ENCODE peak calls at places on chromosomes 16 and 17, in nine cellular contexts. One of them, this sample, is unnamed.

GRCh38 chr16:31382485-31383161 is 10.5 kb upstream of the ITGAD start:
- DNase-seq in bronchial epithelial cell: peak; percentile 12
- DNase-seq in A549: peak; percentile 76
- DNase-seq in transverse colon: peak; percentile 68
- DNase-seq in AG10803: peak; percentile 49
- DNase-seq in stomach: peak; percentile 67
- DNase-seq in cardiac fibroblast: peak; percentile 55
- DNase-seq in IMR-90: peak; percentile 40
- DNase-seq in fibroblast of the aortic adventitia: peak; percentile 42
- DNase-seq in this sample: peak; percentile 68

GRCh38 chr17:16989230-16989952 is 17.5 kb upstream of the TNFRSF13B start:
- DNase-seq in fibroblast of the aortic adventitia: no peak
- DNase-seq in A549: no peak
- DNase-seq in IMR-90: no peak
- DNase-seq in transverse colon: peak; percentile 73
- DNase-seq in AG10803: no peak
- DNase-seq in bronchial epithelial cell: no peak
- DNase-seq in cardiac fibroblast: no peak
- DNase-seq in stomach: no peak
- DNase-seq in this sample: no peak

GRCh38 chr17:49013311-49014205 is 16.4 kb downstream of the IGF2BP1 start:
- DNase-seq in transverse colon: no peak
- DNase-seq in stomach: no peak
- DNase-seq in A549: no peak
- DNase-seq in fibroblast of the aortic adventitia: no peak
- DNase-seq in cardiac fibroblast: no peak
- DNase-seq in bronchial epithelial cell: no peak
- DNase-seq in IMR-90: no peak
- DNase-seq in AG10803: peak; percentile 34
- DNase-seq in this sample: no peak

GRCh38 chr17:65177901-65178300 is 40.7 kb downstream of the RGS9 start:
- DNase-seq in fibroblast of the aortic adventitia: peak; percentile 66
- DNase-seq in bronchial epithelial cell: peak; percentile 49
- DNase-seq in IMR-90: peak; percentile 83
- DNase-seq in stomach: no peak
- DNase-seq in transverse colon: no peak
- DNase-seq in A549: no peak
- DNase-seq in cardiac fibroblast: peak; percentile 78
- DNase-seq in AG10803: peak; percentile 64
- DNase-seq in this sample: peak; percentile 38

GRCh38 chr16:16096161-16096857 is 127.0 kb downstream of the ABCC6 start:
- DNase-seq in transverse colon: peak; percentile 39
- DNase-seq in IMR-90: peak; percentile 82
- DNase-seq in stomach: no peak
- DNase-seq in AG10803: peak; percentile 75
- DNase-seq in A549: peak; percentile 40
- DNase-seq in fibroblast of the aortic adventitia: peak; percentile 67
- DNase-seq in cardiac fibroblast: peak; percentile 41
- DNase-seq in bronchial epithelial cell: no peak
- DNase-seq in this sample: peak; percentile 74

GRCh38 chr17:63445065-63445464 is 1.0 kb downstream of the CYB561 start:
- DNase-seq in fibroblast of the aortic adventitia: no peak
- DNase-seq in IMR-90: no peak
- DNase-seq in A549: no peak
- DNase-seq in AG10803: no peak
- DNase-seq in transverse colon: peak; percentile 21
- DNase-seq in cardiac fibroblast: no peak
- DNase-seq in stomach: no peak
- DNase-seq in bronchial epithelial cell: no peak
- DNase-seq in this sample: no peak

GRCh38 chr17:1275962-1276736 is 3.3 kb upstream of the TRARG1 start:
- DNase-seq in AG10803: peak; percentile 15
- DNase-seq in transverse colon: peak; percentile 71
- DNase-seq in A549: peak; percentile 79
- DNase-seq in cardiac fibroblast: peak; percentile 54
- DNase-seq in bronchial epithelial cell: no peak
- DNase-seq in IMR-90: peak; percentile 27
- DNase-seq in fibroblast of the aortic adventitia: peak; percentile 46
- DNase-seq in stomach: peak; percentile 73
- DNase-seq in this sample: peak; percentile 44

GRCh38 chr16:69799601-69800000 is 37.5 kb downstream of the WWP2 start:
- DNase-seq in IMR-90: peak; percentile 75
- DNase-seq in stomach: no peak
- DNase-seq in cardiac fibroblast: no peak
- DNase-seq in A549: no peak
- DNase-seq in fibroblast of the aortic adventitia: no peak
- DNase-seq in AG10803: no peak
- DNase-seq in transverse colon: no peak
- DNase-seq in bronchial epithelial cell: peak; percentile 13
- DNase-seq in this sample: no peak

GRCh38 chr17:4317648-4318047 is 48.8 kb downstream of the UBE2G1 start:
- DNase-seq in cardiac fibroblast: no peak
- DNase-seq in A549: no peak
- DNase-seq in AG10803: no peak
- DNase-seq in transverse colon: no peak
- DNase-seq in IMR-90: no peak
- DNase-seq in bronchial epithelial cell: no peak
- DNase-seq in fibroblast of the aortic adventitia: no peak
- DNase-seq in stomach: no peak
- DNase-seq in this sample: no peak

GRCh38 chr17:81481011-81481799 is 31.4 kb downstream of the ACTG1 start:
- DNase-seq in stomach: peak; percentile 78
- DNase-seq in A549: peak; percentile 87
- DNase-seq in transverse colon: peak; percentile 57
- DNase-seq in IMR-90: peak; percentile 46
- DNase-seq in bronchial epithelial cell: no peak
- DNase-seq in cardiac fibroblast: peak; percentile 38
- DNase-seq in fibroblast of the aortic adventitia: peak; percentile 52
- DNase-seq in AG10803: peak; percentile 45
- DNase-seq in this sample: peak; percentile 67

GRCh38 chr17:16406742-16407674 is 8.4 kb upstream of the TRPV2 start:
- DNase-seq in bronchial epithelial cell: no peak
- DNase-seq in transverse colon: peak; percentile 49
- DNase-seq in stomach: no peak
- DNase-seq in fibroblast of the aortic adventitia: no peak
- DNase-seq in IMR-90: no peak
- DNase-seq in A549: peak; percentile 58
- DNase-seq in cardiac fibroblast: peak; percentile 22
- DNase-seq in AG10803: no peak
- DNase-seq in this sample: peak; percentile 37

GRCh38 chr17:53765609-53766008 is 57.1 kb upstream of the KIF2B start:
- DNase-seq in AG10803: no peak
- DNase-seq in fibroblast of the aortic adventitia: no peak
- DNase-seq in IMR-90: no peak
- DNase-seq in A549: no peak
- DNase-seq in cardiac fibroblast: peak; percentile 3
- DNase-seq in bronchial epithelial cell: peak; percentile 22
- DNase-seq in transverse colon: no peak
- DNase-seq in stomach: no peak
- DNase-seq in this sample: no peak

GRCh38 chr16:59690216-59690615 is 956.1 kb upstream of the GOT2 start:
- DNase-seq in IMR-90: no peak
- DNase-seq in fibroblast of the aortic adventitia: no peak
- DNase-seq in AG10803: no peak
- DNase-seq in stomach: no peak
- DNase-seq in bronchial epithelial cell: no peak
- DNase-seq in transverse colon: no peak
- DNase-seq in cardiac fibroblast: no peak
- DNase-seq in A549: no peak
- DNase-seq in this sample: no peak

GRCh38 chr17:60305141-60305540 is 86.8 kb downstream of the USP32 start:
- DNase-seq in bronchial epithelial cell: no peak
- DNase-seq in A549: no peak
- DNase-seq in stomach: no peak
- DNase-seq in cardiac fibroblast: no peak
- DNase-seq in fibroblast of the aortic adventitia: no peak
- DNase-seq in AG10803: no peak
- DNase-seq in IMR-90: no peak
- DNase-seq in transverse colon: no peak
- DNase-seq in this sample: no peak

GRCh38 chr17:82846061-82846691 is 6.4 kb upstream of the ZNF750 start:
- DNase-seq in cardiac fibroblast: no peak
- DNase-seq in transverse colon: no peak
- DNase-seq in AG10803: no peak
- DNase-seq in stomach: no peak
- DNase-seq in IMR-90: no peak
- DNase-seq in bronchial epithelial cell: no peak
- DNase-seq in fibroblast of the aortic adventitia: no peak
- DNase-seq in A549: no peak
- DNase-seq in this sample: no peak

GRCh38 chr17:2194778-2195417 is 108.7 kb downstream of the SMG6 start:
- DNase-seq in IMR-90: no peak
- DNase-seq in AG10803: no peak
- DNase-seq in A549: no peak
- DNase-seq in cardiac fibroblast: no peak
- DNase-seq in transverse colon: no peak
- DNase-seq in stomach: no peak
- DNase-seq in fibroblast of the aortic adventitia: no peak
- DNase-seq in bronchial epithelial cell: no peak
- DNase-seq in this sample: peak; percentile 68

GRCh38 chr16:83224642-83225041 is 583.1 kb upstream of the HSBP1 start:
- DNase-seq in stomach: no peak
- DNase-seq in AG10803: no peak
- DNase-seq in A549: no peak
- DNase-seq in transverse colon: no peak
- DNase-seq in IMR-90: no peak
- DNase-seq in cardiac fibroblast: no peak
- DNase-seq in bronchial epithelial cell: no peak
- DNase-seq in fibroblast of the aortic adventitia: no peak
- DNase-seq in this sample: no peak

GRCh38 chr16:85607331-85607765 is 5.8 kb upstream of the GSE1 start:
- DNase-seq in transverse colon: peak; percentile 55
- DNase-seq in A549: no peak
- DNase-seq in fibroblast of the aortic adventitia: no peak
- DNase-seq in AG10803: no peak
- DNase-seq in stomach: peak; percentile 51
- DNase-seq in bronchial epithelial cell: no peak
- DNase-seq in IMR-90: no peak
- DNase-seq in cardiac fibroblast: no peak
- DNase-seq in this sample: peak; percentile 58

GRCh38 chr16:35750701-35751104 is 2291.3 kb downstream of the TP53TG3F start:
- DNase-seq in fibroblast of the aortic adventitia: no peak
- DNase-seq in cardiac fibroblast: no peak
- DNase-seq in transverse colon: no peak
- DNase-seq in bronchial epithelial cell: no peak
- DNase-seq in A549: no peak
- DNase-seq in IMR-90: no peak
- DNase-seq in stomach: no peak
- DNase-seq in AG10803: no peak
- DNase-seq in this sample: no peak

GRCh38 chr17:79388556-79389295 is 222.1 kb downstream of the RBFOX3 start:
- DNase-seq in A549: peak; percentile 93
- DNase-seq in transverse colon: peak; percentile 54
- DNase-seq in cardiac fibroblast: peak; percentile 49
- DNase-seq in IMR-90: peak; percentile 27
- DNase-seq in fibroblast of the aortic adventitia: peak; percentile 18
- DNase-seq in AG10803: peak; percentile 38
- DNase-seq in stomach: peak; percentile 64
- DNase-seq in bronchial epithelial cell: peak; percentile 20
- DNase-seq in this sample: peak; percentile 19
- H3K4me3 ChIP-seq in A549: no peak overlapping the region
- H3K4me3 ChIP-seq in transverse colon: no peak overlapping the region
- H3K4me3 ChIP-seq in cardiac fibroblast: no peak overlapping the region
- H3K4me3 ChIP-seq in IMR-90: no peak overlapping the region
- H3K4me3 ChIP-seq in fibroblast of the aortic adventitia: no peak overlapping the region
- H3K4me3 ChIP-seq in AG10803: no peak overlapping the region
- H3K4me3 ChIP-seq in stomach: no peak overlapping the region
- H3K4me3 ChIP-seq in bronchial epithelial cell: no peak overlapping the region
- H3K4me3 ChIP-seq in this sample: no peak overlapping the region

GRCh38 chr16:23705517-23705902 is 7.5 kb downstream of the ERN2 start:
- DNase-seq in bronchial epithelial cell: no peak
- DNase-seq in A549: no peak
- DNase-seq in cardiac fibroblast: no peak
- DNase-seq in fibroblast of the aortic adventitia: no peak
- DNase-seq in AG10803: no peak
- DNase-seq in IMR-90: no peak
- DNase-seq in stomach: no peak
- DNase-seq in transverse colon: no peak
- DNase-seq in this sample: no peak
- TF ChIP-seq CTCF in bronchial epithelial cell: no peak
- TF ChIP-seq CTCF in A549: no peak
- TF ChIP-seq CTCF in cardiac fibroblast: no peak
- TF ChIP-seq CTCF in fibroblast of the aortic adventitia: no peak
- TF ChIP-seq CTCF in AG10803: no peak
- TF ChIP-seq CTCF in IMR-90: no peak
- TF ChIP-seq CTCF in stomach: no peak
- TF ChIP-seq CTCF in transverse colon: no peak
- TF ChIP-seq CTCF in this sample: no peak

GRCh38 chr17:31535581-31535981 is 144.1 kb downstream of the RAB11FIP4 start:
- DNase-seq in A549: no peak
- DNase-seq in transverse colon: peak; percentile 60
- DNase-seq in cardiac fibroblast: no peak
- DNase-seq in AG10803: no peak
- DNase-seq in stomach: no peak
- DNase-seq in IMR-90: no peak
- DNase-seq in fibroblast of the aortic adventitia: no peak
- DNase-seq in bronchial epithelial cell: no peak
- DNase-seq in this sample: no peak
- H3K4me3 ChIP-seq in A549: no peak overlapping the region
- H3K4me3 ChIP-seq in transverse colon: no peak overlapping the region
- H3K4me3 ChIP-seq in cardiac fibroblast: no peak overlapping the region
- H3K4me3 ChIP-seq in AG10803: no peak overlapping the region
- H3K4me3 ChIP-seq in stomach: no peak overlapping the region
- H3K4me3 ChIP-seq in IMR-90: no peak overlapping the region
- H3K4me3 ChIP-seq in fibroblast of the aortic adventitia: no peak overlapping the region
- H3K4me3 ChIP-seq in bronchial epithelial cell: no peak overlapping the region
- H3K4me3 ChIP-seq in this sample: no peak overlapping the region

GRCh38 chr16:29863669-29863984 is 601 bp upstream of the CDIPT start:
- DNase-seq in AG10803: no peak
- DNase-seq in stomach: no peak
- DNase-seq in cardiac fibroblast: no peak
- DNase-seq in IMR-90: no peak
- DNase-seq in fibroblast of the aortic adventitia: no peak
- DNase-seq in bronchial epithelial cell: no peak
- DNase-seq in A549: no peak
- DNase-seq in transverse colon: no peak
- DNase-seq in this sample: no peak

GRCh38 chr16:29860218-29860617 is 2.8 kb downstream of the CDIPT start:
- DNase-seq in fibroblast of the aortic adventitia: peak; percentile 28
- DNase-seq in A549: no peak
- DNase-seq in AG10803: no peak
- DNase-seq in cardiac fibroblast: no peak
- DNase-seq in stomach: peak; percentile 32
- DNase-seq in transverse colon: no peak
- DNase-seq in IMR-90: no peak
- DNase-seq in bronchial epithelial cell: no peak
- DNase-seq in this sample: no peak

GRCh38 chr16:29864205-29864604 is 1.2 kb upstream of the CDIPT start:
- DNase-seq in AG10803: no peak
- DNase-seq in cardiac fibroblast: no peak
- DNase-seq in IMR-90: no peak
- DNase-seq in transverse colon: no peak
- DNase-seq in stomach: no peak
- DNase-seq in A549: no peak
- DNase-seq in bronchial epithelial cell: no peak
- DNase-seq in fibroblast of the aortic adventitia: no peak
- DNase-seq in this sample: no peak

GRCh38 chr16:29862884-29863668 is at the start of gene CDIPT:
- DNase-seq in transverse colon: peak; percentile 95
- DNase-seq in fibroblast of the aortic adventitia: peak; percentile 99
- DNase-seq in AG10803: peak; percentile 97
- DNase-seq in IMR-90: peak; percentile 97
- DNase-seq in cardiac fibroblast: peak; percentile 99
- DNase-seq in stomach: peak; percentile 94
- DNase-seq in bronchial epithelial cell: peak; percentile 91
- DNase-seq in A549: peak; percentile 84
- DNase-seq in this sample: peak; percentile 99

GRCh38 chr16:29862383-29862883 is 593 bp downstream of the CDIPT start:
- DNase-seq in bronchial epithelial cell: no peak
- DNase-seq in IMR-90: no peak
- DNase-seq in fibroblast of the aortic adventitia: peak; percentile 27
- DNase-seq in cardiac fibroblast: peak; percentile 37
- DNase-seq in AG10803: no peak
- DNase-seq in stomach: peak; percentile 34
- DNase-seq in A549: no peak
- DNase-seq in transverse colon: peak; percentile 41
- DNase-seq in this sample: peak; percentile 21
- TF ChIP-seq CTCF in bronchial epithelial cell: peak; percentile 21
- TF ChIP-seq CTCF in IMR-90: peak; percentile 30
- TF ChIP-seq CTCF in fibroblast of the aortic adventitia: peak; percentile 33
- TF ChIP-seq CTCF in cardiac fibroblast: peak; percentile 24
- TF ChIP-seq CTCF in AG10803: peak; percentile 35
- TF ChIP-seq CTCF in stomach: no peak
- TF ChIP-seq CTCF in A549: no peak
- TF ChIP-seq CTCF in transverse colon: no peak
- TF ChIP-seq CTCF in this sample: peak; percentile 30